ENCODE peak calls at places on chromosomes 3 and 15, in eight cellular contexts. S is breast epithelium, E is OCI-LY7, R is left ventricle myocardium inferior, M is WERI-Rb-1, X is psoas muscle, U is left lung, J is tibial nerve. Z is an unnamed sample. For H3K36me3, the result is how much of the 10 kb centered on the place peaks cover.

GRCh38 chr3:126542340-126543241 is 16.1 kb downstream of the C3orf22 start:
- DNase-seq in U (peak), E (no peak), S (peak), M (peak), R (no peak), X (no peak), J (no peak), Z (peak)

GRCh38 chr15:89496155-89497098 is at the start of gene RHCG:
- DNase-seq in R (no peak), U (no peak), X (no peak), J (no peak), E (no peak), M (no peak), S (no peak), Z (no peak)

GRCh38 chr3:150778793-150779401 is 15.9 kb upstream of the SIAH2 start:
- DNase-seq in R (no peak), M (no peak), E (no peak), X (no peak), U (no peak), J (no peak), S (no peak), Z (no peak)

GRCh38 chr3:140842984-140843649 is 98.5 kb upstream of the SLC25A36 start:
- DNase-seq in R (no peak), E (peak), J (no peak), M (no peak), U (no peak), X (no peak), S (no peak), Z (no peak)

GRCh38 chr3:187456268-187456667 is 88.1 kb downstream of the RTP4 start:
- DNase-seq in U (no peak), S (no peak), R (peak), X (peak), M (no peak), J (peak), E (no peak), Z (peak)

GRCh38 chr15:50280271-50280670 is 14.7 kb upstream of the HDC start:
- DNase-seq in U (no peak), S (no peak), M (no peak), E (no peak), R (no peak), X (no peak), J (no peak), Z (no peak)

GRCh38 chr3:53221827-53222182 is 34.0 kb downstream of the TKT start:
- DNase-seq in X (no peak), U (no peak), M (no peak), J (no peak), R (no peak), E (no peak), S (no peak), Z (no peak)

GRCh38 chr3:13565581-13566461 is 16.9 kb downstream of the FBLN2 start:
- DNase-seq in U (no peak), R (peak), E (no peak), J (no peak), X (peak), S (no peak), M (no peak), Z (peak)

GRCh38 chr3:32937331-32937730 is 14.1 kb upstream of the CCR4 start:
- DNase-seq in U (no peak), E (no peak), J (no peak), X (no peak), S (no peak), M (peak), R (no peak), Z (no peak)

GRCh38 chr3:101072299-101072698 is 79.1 kb upstream of the ABI3BP start:
- DNase-seq in E (no peak), J (no peak), U (no peak), M (no peak), R (no peak), X (no peak), S (no peak), Z (no peak)

GRCh38 chr15:70245932-70246622 is 148.4 kb upstream of the TLE3 start:
- DNase-seq in J (no peak), X (no peak), S (peak), E (no peak), R (peak), M (no peak), U (peak), Z (peak)

GRCh38 chr15:68620721-68621528 is 42.1 kb downstream of the CORO2B start:
- DNase-seq in X (peak), E (no peak), S (no peak), M (peak), U (no peak), J (peak), R (peak), Z (peak)

GRCh38 chr3:196632033-196632751 is 7.3 kb upstream of the NRROS start:
- DNase-seq in M (peak), U (peak), J (peak), E (peak), X (peak), S (peak), R (peak), Z (peak)

GRCh38 chr15:30023798-30024295 is 58.9 kb upstream of the GOLGA8J start:
- DNase-seq in S (no peak), X (no peak), M (no peak), E (no peak), R (no peak), U (no peak), J (no peak), Z (no peak)

GRCh38 chr3:49600781-49601180 is 46.5 kb downstream of the BSN start:
- DNase-seq in E (no peak), M (no peak), U (no peak), X (no peak), J (no peak), R (no peak), S (no peak), Z (no peak)

GRCh38 chr3:112394008-112394616 is 61.2 kb downstream of the CD200 start:
- DNase-seq in R (no peak), U (no peak), S (no peak), J (no peak), X (peak), E (no peak), M (no peak), Z (no peak)

GRCh38 chr3:155188036-155188435 is 105.4 kb downstream of the STRIT1 start:
- DNase-seq in E (no peak), M (no peak), S (no peak), R (no peak), U (no peak), X (no peak), J (no peak), Z (no peak)

GRCh38 chr15:52527898-52528464 is 699 bp downstream of the MYO5A start:
- DNase-seq in U (peak), J (peak), M (peak), E (peak), X (peak), S (peak), R (no peak), Z (peak)

GRCh38 chr15:69644876-69645275 is 192.3 kb downstream of the RPLP1 start:
- DNase-seq in X (no peak), M (no peak), S (no peak), R (no peak), J (no peak), E (no peak), U (no peak), Z (no peak)

GRCh38 chr15:68304611-68305337 is 27.2 kb downstream of the FEM1B start:
- DNase-seq in R (no peak), J (no peak), M (peak), E (no peak), U (no peak), X (no peak), S (no peak), Z (no peak)

GRCh38 chr15:74275957-74276356 is 39.8 kb downstream of the CCDC33 start:
- DNase-seq in E (peak), R (no peak), J (no peak), M (peak), X (no peak), U (no peak), S (no peak), Z (no peak)

GRCh38 chr15:27704939-27705514 is 394.1 kb downstream of the OCA2 start:
- DNase-seq in X (no peak), J (no peak), U (no peak), M (peak), E (no peak), R (no peak), S (no peak), Z (no peak)

GRCh38 chr3:155026999-155027591 is 53.0 kb upstream of the MME start:
- DNase-seq in E (no peak), S (no peak), M (peak), X (no peak), R (no peak), J (peak), U (no peak), Z (no peak)

GRCh38 chr3:13459605-13460340 is 20.3 kb upstream of the HDAC11 start:
- DNase-seq in E (no peak), R (no peak), S (no peak), J (no peak), M (no peak), X (no peak), U (no peak), Z (no peak)

GRCh38 chr3:113660901-113661300 is 35.5 kb downstream of the USF3 start:
- DNase-seq in E (peak), J (no peak), M (no peak), S (no peak), R (no peak), X (peak), U (no peak), Z (no peak)

GRCh38 chr3:78846688-78847087 is 921.1 kb downstream of the ROBO1 start:
- DNase-seq in J (no peak), U (no peak), R (no peak), S (no peak), X (no peak), E (no peak), M (peak), Z (no peak)

GRCh38 chr15:39574416-39574815 is 6.5 kb upstream of the THBS1 start:
- DNase-seq in R (no peak), J (no peak), M (no peak), U (no peak), E (no peak), S (no peak), X (no peak), Z (no peak)

GRCh38 chr15:62026707-62027565 is 33.3 kb downstream of the VPS13C start:
- DNase-seq in R (no peak), S (no peak), U (no peak), E (peak), J (no peak), M (no peak), X (no peak), Z (no peak)

GRCh38 chr15:94238539-94239118 is 7.3 kb downstream of the MCTP2 start:
- DNase-seq in R (no peak), M (no peak), S (no peak), E (peak), J (no peak), U (no peak), X (no peak), Z (no peak)

GRCh38 chr3:25448750-25449684 is 21.0 kb downstream of the RARB start:
- DNase-seq in U (peak), J (peak), M (no peak), X (peak), S (peak), R (peak), E (no peak), Z (peak)

GRCh38 chr15:80989110-80989517 is 505 bp downstream of the MESD start:
- DNase-seq in R (no peak), J (no peak), U (no peak), X (no peak), S (no peak), E (no peak), M (no peak), Z (no peak)

GRCh38 chr3:187713504-187713903 is 11.1 kb upstream of the RTP2 start:
- DNase-seq in U (no peak), R (no peak), X (no peak), S (no peak), M (no peak), E (no peak), J (no peak), Z (no peak)

GRCh38 chr15:49155834-49156627 is 632 bp upstream of the COPS2 start:
- DNase-seq in M (peak), E (peak), R (no peak), J (no peak), U (no peak), X (no peak), S (no peak), Z (no peak)

GRCh38 chr15:98943609-98944111 is 63.9 kb downstream of the PGPEP1L start:
- DNase-seq in J (peak), X (peak), S (no peak), U (no peak), M (no peak), R (peak), E (no peak), Z (no peak)

GRCh38 chr15:64246364-64247189 is 83.8 kb upstream of the PPIB start:
- DNase-seq in X (no peak), R (no peak), J (no peak), U (no peak), E (no peak), M (peak), S (no peak), Z (no peak)

GRCh38 chr15:74134387-74135027 is 4.1 kb downstream of the ISLR2 start:
- DNase-seq in M (no peak), R (no peak), S (no peak), X (peak), J (no peak), U (peak), E (no peak), Z (peak)

GRCh38 chr15:45635763-45636292 is 999 bp downstream of the SQOR start:
- DNase-seq in U (no peak), J (no peak), R (no peak), S (no peak), E (no peak), X (no peak), M (no peak), Z (no peak)

GRCh38 chr15:45640610-45641009 is 5.8 kb downstream of the SQOR start:
- DNase-seq in R (no peak), U (no peak), M (no peak), S (no peak), X (no peak), J (no peak), E (no peak), Z (no peak)

GRCh38 chr15:45641374-45641778 is 6.5 kb downstream of the SQOR start:
- DNase-seq in J (peak), E (no peak), M (no peak), U (no peak), X (no peak), R (no peak), S (no peak), Z (no peak)

GRCh38 chr15:45637552-45638033 is 2.8 kb downstream of the SQOR start:
- DNase-seq in U (no peak), M (peak), J (peak), E (peak), R (peak), X (peak), S (no peak), Z (peak)

GRCh38 chr15:45638641-45639040 is 3.8 kb downstream of the SQOR start:
- DNase-seq in S (no peak), J (no peak), M (no peak), E (no peak), U (no peak), X (no peak), R (no peak), Z (no peak)
- H3K27ac ChIP-seq in S (no peak), J (peak), M (no peak), E (no peak), U (peak), X (peak), R (no peak), Z (no peak)

DNA sequence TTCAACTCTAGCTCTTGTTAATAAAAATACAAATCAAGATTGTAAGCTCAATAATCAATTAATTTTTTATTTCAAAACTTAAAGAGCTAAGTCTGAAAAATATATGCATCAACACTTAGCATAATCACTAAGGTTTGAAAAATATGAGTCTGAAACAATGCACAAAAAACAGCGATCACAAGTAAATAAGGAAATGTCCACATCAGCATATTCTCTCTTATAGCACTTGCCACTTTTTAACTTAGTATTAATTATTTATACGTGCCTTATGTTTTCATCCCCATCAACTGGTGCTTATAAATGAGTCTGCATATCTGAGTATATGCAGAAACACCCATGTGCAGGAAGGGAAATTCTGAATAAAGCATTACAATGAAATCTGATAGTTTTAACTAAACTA is 28.4 kb downstream of the AQR start:
- DNase-seq in S (no peak), U (no peak), R (no peak), E (no peak), J (no peak), X (no peak), M (no peak), Z (no peak)
- H3K36me3 ChIP-seq in S (under half), U (under half), R (half or more), E (half or more), J (under half), X (half or more), M (half or more), Z (under half)

GRCh38 chr3:177460100-177460499 is 262.8 kb upstream of the TBL1XR1 start:
- DNase-seq in S (no peak), X (no peak), E (no peak), U (no peak), J (no peak), R (no peak), M (no peak), Z (no peak)
- H3K27ac ChIP-seq in S (no peak), X (peak), E (no peak), U (peak), J (peak), R (peak), M (no peak), Z (no peak)

GRCh38 chr3:115092220-115092791 is 54.8 kb downstream of the ZBTB20 start:
- DNase-seq in E (peak), M (peak), X (peak), J (peak), R (peak), S (peak), U (peak), Z (peak)

GRCh38 chr3:115085197-115085865 is 61.8 kb downstream of the ZBTB20 start:
- DNase-seq in J (no peak), S (no peak), U (no peak), M (no peak), X (no peak), E (no peak), R (no peak), Z (no peak)

GRCh38 chr3:115084686-115085085 is 62.4 kb downstream of the ZBTB20 start:
- DNase-seq in U (no peak), S (no peak), R (no peak), X (no peak), M (no peak), J (no peak), E (no peak), Z (no peak)

GRCh38 chr3:115086379-115086778 is 60.7 kb downstream of the ZBTB20 start:
- DNase-seq in X (no peak), S (no peak), R (no peak), U (no peak), M (no peak), J (no peak), E (no peak), Z (no peak)

GRCh38 chr3:115087512-115087911 is 59.6 kb downstream of the ZBTB20 start:
- DNase-seq in U (no peak), R (no peak), X (no peak), S (no peak), M (no peak), J (no peak), E (no peak), Z (no peak)
- H3K36me3 ChIP-seq in U (under half), R (under half), X (under half), S (under half), M (under half), J (under half), E (under half), Z (under half)

GRCh38 chr3:99753268-99753975 is 64.2 kb upstream of the CMSS1 start:
- DNase-seq in R (no peak), J (peak), U (no peak), S (no peak), X (no peak), M (peak), E (peak), Z (no peak)
- H3K27ac ChIP-seq in R (no peak), J (peak), U (no peak), S (no peak), X (no peak), M (no peak), E (no peak), Z (peak)

GRCh38 chr15:42270996-42271395 is 2.0 kb upstream of the GANC start:
- DNase-seq in M (no peak), S (no peak), R (no peak), E (no peak), U (no peak), J (no peak), X (no peak), Z (no peak)
- H3K36me3 ChIP-seq in M (under half), S (under half), R (under half), E (under half), U (under half), J (under half), X (under half), Z (under half)

GRCh38 chr3:39752751-39753150 is 56.7 kb upstream of the MYRIP start:
- DNase-seq in U (no peak), X (no peak), E (no peak), R (no peak), J (no peak), S (no peak), M (no peak), Z (no peak)
- H3K27ac ChIP-seq in U (no peak), X (no peak), E (no peak), R (no peak), J (no peak), S (no peak), M (no peak), Z (no peak)